ENCODE peak calls at places on chromosomes 11 and 22, in five cellular contexts. H is uterus, S is HCT116, V is tibial nerve, U is body of pancreas. K is an unnamed sample.

GRCh38 chr11:108915666-108916065 is 250.8 kb downstream of the DDX10 start:
- DNase-seq in H (no peak), S (no peak), V (no peak), U (no peak), K (no peak)

GRCh38 chr11:111528557-111528956 is 12.0 kb upstream of the LAYN start:
- DNase-seq in H (no peak), S (no peak), V (no peak), U (no peak), K (no peak)

GRCh38 chr11:87628161-87628560 is 547.1 kb downstream of the RAB38 start:
- DNase-seq in H (no peak), S (no peak), V (no peak), U (no peak), K (no peak)

GRCh38 chr11:17767301-17767885 is 32.8 kb downstream of the KCNC1 start:
- DNase-seq in H (no peak), S (no peak), V (no peak), U (no peak), K (no peak)

GRCh38 chr11:33234397-33235168 is 22.6 kb upstream of the HIPK3 start:
- DNase-seq in H (no peak), S (no peak), V (no peak), U (no peak), K (no peak)

GRCh38 chr11:790721-791564 is 1.1 kb upstream of the CEND1 start:
- DNase-seq in H (no peak), S (no peak), V (no peak), U (no peak), K (peak)

GRCh38 chr11:112355726-112356125 is 95.1 kb upstream of the PLET1 start:
- DNase-seq in H (peak), S (peak), V (no peak), U (no peak), K (peak)

GRCh38 chr11:73894725-73895335 is 18.0 kb downstream of the PAAF1 start:
- DNase-seq in H (no peak), S (no peak), V (no peak), U (no peak), K (no peak)

GRCh38 chr11:131638889-131639288 is 268.5 kb downstream of the NTM start:
- DNase-seq in H (no peak), S (no peak), V (no peak), U (no peak), K (no peak)

GRCh38 chr11:28106351-28107043 is 1.5 kb downstream of the KIF18A start:
- DNase-seq in H (no peak), S (no peak), V (no peak), U (no peak), K (no peak)

GRCh38 chr11:27004103-27004502 is 10.2 kb downstream of the FIBIN start:
- DNase-seq in H (no peak), S (no peak), V (no peak), U (no peak), K (no peak)

GRCh38 chr22:48746789-48747425 is 1080.8 kb downstream of the BRD1 start:
- DNase-seq in H (no peak), S (no peak), V (no peak), U (no peak), K (no peak)

GRCh38 chr22:21045585-21046294 is at the start of gene LRRC74B:
- DNase-seq in H (peak), S (peak), V (peak), U (peak), K (peak)

GRCh38 chr11:24515632-24516031 is 18.8 kb downstream of the LUZP2 start:
- DNase-seq in H (no peak), S (no peak), V (no peak), U (no peak), K (no peak)

GRCh38 chr22:23692598-23693291 is 1.9 kb downstream of the RGL4 start:
- DNase-seq in H (no peak), S (no peak), V (no peak), U (no peak), K (no peak)

GRCh38 chr11:120331301-120331966 is 4.8 kb upstream of the ARHGEF12 start:
- DNase-seq in H (no peak), S (no peak), V (no peak), U (peak), K (peak)

GRCh38 chr11:130389315-130389935 is 39.0 kb downstream of the ADAMTS8 start:
- DNase-seq in H (no peak), S (no peak), V (no peak), U (no peak), K (no peak)

GRCh38 chr11:16293204-16293681 is 63.1 kb downstream of the SOX6 start:
- DNase-seq in H (no peak), S (no peak), V (no peak), U (no peak), K (no peak)

GRCh38 chr11:68993546-68993945 is 12.8 kb upstream of the MRGPRD start:
- DNase-seq in H (no peak), S (no peak), V (no peak), U (no peak), K (no peak)

GRCh38 chr11:104329043-104329442 is 165.1 kb upstream of the PDGFD start:
- DNase-seq in H (no peak), S (no peak), V (no peak), U (no peak), K (no peak)

GRCh38 chr11:64867748-64868462 is 10.5 kb downstream of the EHD1 start:
- DNase-seq in H (no peak), S (no peak), V (no peak), U (no peak), K (no peak)
- TF ChIP-seq POLR2A in H (no peak), S (no peak), V (no peak), U (no peak), K (no peak)

DNA sequence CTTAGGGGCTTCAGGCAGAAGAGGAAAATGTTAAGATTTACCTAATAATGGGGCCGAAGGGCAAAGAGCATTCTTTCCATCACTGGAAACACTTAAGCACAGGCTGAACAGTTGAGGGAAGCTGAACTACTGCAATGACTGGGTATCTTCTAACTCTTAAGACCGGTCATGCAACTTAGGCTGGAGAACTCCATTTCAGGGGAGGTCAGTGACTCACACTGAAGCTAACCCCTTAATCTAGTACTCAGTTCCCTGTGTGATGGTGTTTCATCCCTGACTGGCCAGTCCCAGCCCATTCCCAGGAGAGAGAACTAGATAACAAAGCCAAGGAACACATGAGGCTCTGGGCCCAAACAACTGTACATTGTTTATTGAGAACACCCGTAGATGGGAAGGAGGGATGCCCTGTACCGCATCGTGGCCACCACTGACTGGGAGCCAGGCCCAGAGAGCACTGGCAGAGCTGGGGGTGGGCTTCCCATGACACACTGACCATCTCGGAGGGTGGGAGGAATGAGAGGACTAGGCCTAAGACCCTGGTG is 10.5 kb downstream of the RPL27A start:
- DNase-seq in H (peak), S (no peak), V (no peak), U (no peak), K (no peak)
- TF ChIP-seq POLR2A in H (no peak), S (no peak), V (no peak), U (no peak), K (no peak)

DNA sequence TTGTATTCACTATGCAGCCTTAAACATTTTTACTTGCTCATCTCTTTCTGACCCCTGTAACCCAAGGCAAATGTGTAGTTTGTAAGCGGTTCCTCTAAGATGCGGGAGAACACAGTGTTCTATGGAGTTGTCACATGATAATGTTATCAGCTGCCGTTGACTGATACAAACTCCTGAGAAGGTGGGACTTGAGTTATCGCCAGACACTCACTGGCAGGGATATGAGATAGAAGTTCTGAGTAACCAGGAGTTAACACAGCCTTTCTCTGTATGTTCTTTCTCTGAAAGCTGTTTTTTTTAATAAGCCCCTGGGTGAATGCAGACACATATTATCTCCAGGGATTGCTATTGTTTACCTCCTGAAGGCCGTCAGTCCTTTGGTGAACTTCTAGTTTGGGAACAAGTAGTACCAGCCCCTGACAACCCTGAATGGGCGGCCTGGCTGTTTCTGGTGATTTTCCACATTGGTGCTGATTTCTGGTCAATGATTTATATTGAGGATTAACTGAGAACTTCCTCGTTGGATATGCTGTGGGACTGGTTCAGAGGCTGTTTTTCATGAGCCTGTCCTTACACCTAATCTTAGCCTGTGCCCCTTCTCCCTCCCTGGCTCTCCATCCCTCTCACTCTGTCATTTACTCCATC is 155.3 kb upstream of the RASSF10 start:
- DNase-seq in H (no peak), S (no peak), V (peak), U (peak), K (no peak)
- TF ChIP-seq POLR2A in H (no peak), S (no peak), V (no peak), U (peak), K (no peak)

GRCh38 chr22:22098457-22099193 is 116.0 kb upstream of the TOP3B start:
- DNase-seq in H (no peak), S (no peak), V (no peak), U (no peak), K (no peak)
- TF ChIP-seq POLR2A in H (no peak), S (no peak), V (no peak), U (no peak), K (no peak)

DNA sequence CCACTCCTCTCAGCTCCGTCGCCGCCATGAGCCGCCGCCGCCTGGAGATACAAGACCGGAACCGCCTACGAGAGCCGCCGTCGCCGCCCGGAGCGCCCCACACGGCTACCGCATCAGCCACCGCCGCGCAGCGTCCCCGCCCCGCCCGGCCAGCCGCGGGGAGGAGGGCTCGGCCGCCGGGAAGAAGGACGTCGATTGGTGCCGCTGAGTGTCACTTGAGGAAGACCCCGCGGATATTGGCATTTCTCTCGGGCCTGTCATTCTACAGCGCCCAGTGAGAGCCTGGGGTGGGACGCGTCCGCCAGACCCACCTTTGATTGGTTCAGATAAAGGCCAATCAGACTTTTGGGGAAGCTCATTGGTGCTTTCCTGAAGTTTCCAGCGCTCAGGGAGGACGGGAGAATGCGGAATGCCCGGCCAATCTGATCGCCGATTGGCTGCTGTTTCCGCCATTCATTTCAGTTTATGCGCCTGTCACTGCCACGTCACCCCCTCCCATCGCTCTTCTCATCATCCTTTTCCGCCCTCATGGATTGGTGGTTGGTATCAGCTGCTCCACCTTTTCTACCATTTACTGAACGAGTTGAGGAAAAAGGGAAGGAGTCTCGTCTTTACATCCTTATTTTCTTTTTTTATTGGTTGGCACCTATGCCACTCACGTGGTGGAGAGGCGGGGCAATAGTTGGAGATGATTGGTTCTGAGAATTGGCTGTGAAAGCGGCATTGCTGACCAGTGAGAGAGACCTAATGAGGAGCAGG is at the start of gene OSBP:
- DNase-seq in H (peak), S (peak), V (peak), U (peak), K (peak)
- TF ChIP-seq POLR2A in H (peak), S (no peak), V (peak), U (peak), K (peak)

GRCh38 chr11:115069599-115069998 is 391.3 kb downstream of the NXPE2 start:
- DNase-seq in H (no peak), S (no peak), V (no peak), U (no peak), K (no peak)
- TF ChIP-seq POLR2A in H (no peak), S (no peak), V (no peak), U (no peak), K (no peak)

GRCh38 chr22:30181459-30182353 is 64.9 kb downstream of the LIF start:
- DNase-seq in H (no peak), S (no peak), V (no peak), U (no peak), K (no peak)

GRCh38 chr22:30182833-30183232 is 63.7 kb downstream of the LIF start:
- DNase-seq in H (no peak), S (no peak), V (no peak), U (no peak), K (no peak)

GRCh38 chr22:30182365-30182764 is 64.2 kb downstream of the LIF start:
- DNase-seq in H (no peak), S (no peak), V (no peak), U (no peak), K (no peak)

GRCh38 chr22:30183861-30184278 is 62.7 kb downstream of the LIF start:
- DNase-seq in H (no peak), S (no peak), V (no peak), U (no peak), K (no peak)

GRCh38 chr22:30183271-30183670 is 63.3 kb downstream of the LIF start:
- DNase-seq in H (no peak), S (no peak), V (no peak), U (no peak), K (no peak)
- TF ChIP-seq POLR2A in H (no peak), S (no peak), V (no peak), U (no peak), K (no peak)